ENCODE peak calls at places on chromosomes 4 and X, in four cellular contexts. Z is NCI-H1092 treated with DMSO at 0.1 percent for 48 hours, C is psoas muscle, P is HEK293T. W is an unnamed sample.

GRCh38 chr4:139227729-139228404 is 50.8 kb upstream of the ELF2 start:
- DNase-seq in Z (no peak), C (no peak), P (peak), W (no peak)

GRCh38 chr4:67762091-67762490 is 7.9 kb upstream of the GNRHR start:
- DNase-seq in Z (no peak), C (no peak), P (no peak), W (no peak)

GRCh38 chr4:5192678-5193077 is 141.4 kb downstream of the STK32B start:
- DNase-seq in Z (no peak), C (no peak), P (no peak), W (no peak)

GRCh38 chr4:83605744-83606172 is 69.8 kb downstream of the GPAT3 start:
- DNase-seq in Z (no peak), C (no peak), P (no peak), W (no peak)

GRCh38 chr4:176538217-176538925 is 218.6 kb downstream of the SPCS3 start:
- DNase-seq in Z (no peak), C (no peak), P (no peak), W (no peak)

GRCh38 chrX:71911731-71912050 is 1.0 kb downstream of the NHSL2 start:
- DNase-seq in Z (no peak), C (peak), P (no peak), W (no peak)

GRCh38 chr4:176001171-176002006 is 64.3 kb upstream of the WDR17 start:
- DNase-seq in Z (no peak), C (peak), P (peak), W (no peak)

GRCh38 chrX:6449946-6450345 is 85.0 kb downstream of the VCX3A start:
- DNase-seq in Z (no peak), C (no peak), P (no peak), W (no peak)

GRCh38 chrX:29841750-29842149 is 373.6 kb upstream of the MAGEB2 start:
- DNase-seq in Z (no peak), C (no peak), P (no peak), W (no peak)

GRCh38 chr4:86940176-86940575 is 5.4 kb downstream of the AFF1 start:
- DNase-seq in Z (no peak), C (no peak), P (no peak), W (no peak)

GRCh38 chr4:157664726-157665125 is 444.2 kb downstream of the GRIA2 start:
- DNase-seq in Z (no peak), C (no peak), P (no peak), W (no peak)

GRCh38 chrX:39385022-39385421 is 583.8 kb downstream of the MID1IP1 start:
- DNase-seq in Z (no peak), C (no peak), P (no peak), W (no peak)

GRCh38 chr4:114304567-114304966 is 294.0 kb upstream of the UGT8 start:
- DNase-seq in Z (no peak), C (no peak), P (no peak), W (no peak)

GRCh38 chr4:167419468-167420133 is 185.3 kb upstream of the SPOCK3 start:
- DNase-seq in Z (no peak), C (no peak), P (no peak), W (no peak)

GRCh38 chr4:139685180-139685579 is 19.6 kb downstream of the MGST2 start:
- DNase-seq in Z (no peak), C (no peak), P (no peak), W (no peak)

W was measured in NCI-H2029 treated with DMSO at 0.1 percent for 48 hours.